ENCODE peak calls at places on chromosome 7, in nine cellular contexts. V is T-cell; H is iris pigment epithelial cell; X is pancreas; T is epithelial cell of esophagus; L is activated CD8-positive, alpha-beta memory T cell treated with anti-CD3 and anti-CD28 coated beads, Interleukin-2, amount 50 U/mL, for 48 hours; K is NCI-H1092 treated with DMSO at 0.1 percent for 48 hours; W is mammary epithelial cell; Z is activated naive CD8-positive, alpha-beta T cell treated with anti-CD3 and anti-CD28 coated beads for 36 hours. R is an unnamed sample.

GRCh38 chr7:5495581-5496375 is 72.1 kb upstream of the TNRC18 start:
- DNase-seq in V (no peak), H (no peak), L (no peak), Z (no peak), T (peak; percentile 39), W (peak; percentile 50), K (peak; percentile 68), X (peak; percentile 85), R (no peak)

GRCh38 chr7:36366005-36366583 is 23.6 kb upstream of the ANLN start:
- DNase-seq in X (no peak), V (no peak), L (no peak), Z (no peak), T (no peak), W (no peak), H (no peak), K (no peak), R (no peak)

GRCh38 chr7:111750168-111750715 is 187.9 kb upstream of the IMMP2L start:
- DNase-seq in X (no peak), K (no peak), W (no peak), V (no peak), H (peak; percentile 56), Z (no peak), L (no peak), T (no peak), R (no peak)

GRCh38 chr7:93862651-93863050 is 27.9 kb downstream of the TFPI2 start:
- DNase-seq in L (no peak), W (peak; percentile 60), K (no peak), T (peak; percentile 92), X (no peak), Z (no peak), V (no peak), H (no peak), R (no peak)

GRCh38 chr7:50821457-50821977 is 38.8 kb upstream of the GRB10 start:
- DNase-seq in T (peak; percentile 27), H (no peak), V (no peak), Z (no peak), X (peak; percentile 12), L (no peak), K (no peak), W (no peak), R (no peak)

GRCh38 chr7:157537056-157537455 is 200.3 kb downstream of the DNAJB6 start:
- DNase-seq in H (no peak), W (no peak), L (no peak), Z (no peak), K (no peak), T (no peak), X (no peak), V (no peak), R (no peak)

GRCh38 chr7:155203882-155204691 is 93.6 kb upstream of the INSIG1 start:
- DNase-seq in W (no peak), K (no peak), V (no peak), H (no peak), Z (no peak), T (no peak), L (peak; percentile 52), X (peak; percentile 97), R (no peak)

GRCh38 chr7:33673029-33673700 is 232.2 kb upstream of the BMPER start:
- DNase-seq in X (no peak), W (no peak), V (no peak), H (no peak), L (no peak), K (no peak), T (no peak), Z (no peak), R (no peak)

GRCh38 chr7:22589641-22590141 is 89.7 kb upstream of the STEAP1B start:
- DNase-seq in H (peak; percentile 53), Z (no peak), V (no peak), T (no peak), X (no peak), K (no peak), L (no peak), W (no peak), R (no peak)

GRCh38 chr7:152521420-152522337 is 85.9 kb upstream of the KMT2C start:
- DNase-seq in K (no peak), W (no peak), H (no peak), T (no peak), Z (no peak), X (no peak), L (no peak), V (no peak), R (no peak)

GRCh38 chr7:103680161-103681144 is 234.4 kb upstream of the SLC26A5 start:
- DNase-seq in Z (no peak), K (no peak), X (no peak), L (no peak), V (no peak), T (no peak), H (no peak), W (no peak), R (no peak)

GRCh38 chr7:50860174-50860573 is 77.5 kb upstream of the GRB10 start:
- DNase-seq in Z (no peak), W (no peak), H (no peak), K (no peak), V (no peak), X (no peak), L (no peak), T (no peak), R (no peak)

GRCh38 chr7:141456298-141456697 is 94.9 kb upstream of the AGK start:
- DNase-seq in H (no peak), V (no peak), L (no peak), K (no peak), T (no peak), X (no peak), Z (no peak), W (no peak), R (no peak)

GRCh38 chr7:158345731-158346130 is 241.9 kb downstream of the PTPRN2 start:
- DNase-seq in V (no peak), W (no peak), L (no peak), K (no peak), X (no peak), Z (no peak), T (no peak), H (no peak), R (no peak)

GRCh38 chr7:121000091-121000983 is 11.8 kb downstream of the CPED1 start:
- DNase-seq in T (no peak), W (no peak), Z (no peak), K (no peak), H (peak; percentile 86), V (no peak), L (no peak), X (no peak), R (no peak)

GRCh38 chr7:108529341-108529740 is 3.4 kb upstream of the PNPLA8 start:
- DNase-seq in V (no peak), W (no peak), Z (no peak), K (no peak), L (no peak), T (no peak), H (no peak), X (no peak), R (no peak)

GRCh38 chr7:390761-391410 is 100.9 kb downstream of the FOXL3 start:
- DNase-seq in L (no peak), V (no peak), H (no peak), K (no peak), W (no peak), T (no peak), X (peak; percentile 2), Z (no peak), R (no peak)

GRCh38 chr7:11768263-11768662 is 63.7 kb downstream of the THSD7A start:
- DNase-seq in K (no peak), T (no peak), X (no peak), H (no peak), L (no peak), W (no peak), Z (no peak), V (no peak), R (no peak)

GRCh38 chr7:150317748-150318444 is 5.3 kb upstream of the LRRC61 start:
- DNase-seq in T (no peak), Z (no peak), W (no peak), K (no peak), L (no peak), H (peak; percentile 80), X (no peak), V (no peak), R (no peak)

GRCh38 chr7:24877790-24878311 is 102.1 kb downstream of the OSBPL3 start:
- DNase-seq in V (no peak), H (no peak), T (no peak), K (no peak), W (no peak), X (no peak), L (no peak), Z (peak; percentile 32), R (no peak)

GRCh38 chr7:41891967-41892755 is 189.3 kb upstream of the INHBA start:
- DNase-seq in H (no peak), L (no peak), T (no peak), W (no peak), Z (no peak), V (no peak), K (no peak), X (no peak), R (no peak)

GRCh38 chr7:55550838-55551537 is 21.3 kb downstream of the VOPP1 start:
- DNase-seq in W (no peak), X (no peak), H (no peak), T (peak; percentile 19), Z (no peak), L (peak; percentile 25), V (no peak), K (no peak), R (no peak)

GRCh38 chr7:134710854-134711624 is 64.4 kb downstream of the BPGM start:
- DNase-seq in W (peak; percentile 47), X (no peak), Z (peak; percentile 39), L (peak; percentile 69), H (no peak), K (no peak), T (peak; percentile 29), V (peak; percentile 36), R (peak; percentile 48)

GRCh38 chr7:74027683-74028320 is at the start of gene ELN:
- DNase-seq in T (no peak), W (no peak), Z (no peak), X (peak; percentile 81), K (no peak), V (no peak), H (no peak), L (no peak), R (no peak)